ENCODE peak calls at places on chromosome 7, in ten cellular contexts. M is AG20443; L is stimulated activated naive CD8-positive, alpha-beta T cell treated with anti-CD3 and anti-CD28 coated beads, Interleukin-15, Interleukin-2, amounts not matched to agents 100 U/mL and 50 U/mL, for 24 hours; A is Ammon's horn; P is mesendoderm; N is LoVo; X is M059J; Z is small intestine; K is cardiac fibroblast; G is NCI-H1092. W is an unnamed sample.

GRCh38 chr7:92246363-92247101 is 758 bp downstream of the ANKIB1 start:
- DNase-seq in P (peak), Z (peak), L (peak), M (peak), K (peak), X (peak), N (peak), A (peak), G (peak), W (peak)

GRCh38 chr7:74097937-74098614 is 14.5 kb downstream of the LIMK1 start:
- DNase-seq in N (peak), K (peak), M (peak), L (no peak), A (no peak), P (peak), Z (no peak), X (peak), G (no peak), W (peak)

GRCh38 chr7:114175140-114175539 is 239.5 kb upstream of the FOXP2 start:
- DNase-seq in G (no peak), A (no peak), P (no peak), L (no peak), Z (no peak), M (no peak), N (no peak), X (no peak), K (peak), W (no peak)

GRCh38 chr7:97187067-97187466 is 69.6 kb downstream of the SDHAF3 start:
- DNase-seq in P (no peak), A (no peak), Z (no peak), N (no peak), X (peak), L (no peak), K (peak), G (no peak), M (peak), W (peak)

GRCh38 chr7:101634196-101634717 is 5.2 kb upstream of the MYL10 start:
- DNase-seq in G (no peak), A (no peak), Z (no peak), P (no peak), K (no peak), L (no peak), M (no peak), N (no peak), X (peak), W (peak)

GRCh38 chr7:353746-354325 is 63.9 kb downstream of the FOXL3 start:
- DNase-seq in A (peak), X (peak), N (no peak), P (no peak), L (no peak), M (peak), G (no peak), K (no peak), Z (no peak), W (no peak)

GRCh38 chr7:115805458-115805857 is 225.1 kb downstream of the TFEC start:
- DNase-seq in Z (no peak), X (no peak), P (no peak), A (no peak), G (peak), N (no peak), K (peak), M (no peak), L (no peak), W (no peak)

GRCh38 chr7:4668510-4668847 is 13.6 kb upstream of the FOXK1 start:
- DNase-seq in L (no peak), M (no peak), N (no peak), P (no peak), K (no peak), G (no peak), A (no peak), X (no peak), Z (no peak), W (no peak)

GRCh38 chr7:8325067-8325466 is 63.1 kb upstream of the ICA1 start:
- DNase-seq in L (no peak), Z (no peak), A (no peak), G (no peak), P (no peak), K (no peak), M (no peak), N (no peak), X (peak), W (no peak)

GRCh38 chr7:158228986-158229385 is 358.6 kb downstream of the PTPRN2 start:
- DNase-seq in K (no peak), Z (no peak), P (peak), N (peak), G (no peak), M (no peak), X (no peak), L (no peak), A (no peak), W (no peak)